ENCODE peak calls at places on chromosomes 6 and 20, in seven cellular contexts. C is cardiac muscle cell; A is GM13977; Q is suprapubic skin; P is H9; Y is CD4-positive, alpha-beta T cell; W is left lung. F is an unnamed sample.

GRCh38 chr6:26162399-26162798 is 75.2 kb downstream of the HFE start:
- DNase-seq in C (no peak), A (no peak), Q (no peak), P (no peak), Y (no peak), W (peak; percentile 31), F (no peak)

GRCh38 chr6:118869350-118869749 is 24.6 kb upstream of the ASF1A start:
- DNase-seq in C (no peak), A (no peak), Q (no peak), P (no peak), Y (no peak), W (no peak), F (no peak)

GRCh38 chr6:151327079-151327478 is 64.3 kb downstream of the ZBTB2 start:
- DNase-seq in C (no peak), A (no peak), Q (no peak), P (no peak), Y (no peak), W (no peak), F (no peak)

GRCh38 chr6:10420546-10421507 is 6.0 kb upstream of the TFAP2A start:
- DNase-seq in C (peak; percentile 63), A (no peak), Q (no peak), P (peak; percentile 80), Y (no peak), W (no peak), F (peak; percentile 17)

GRCh38 chr6:27293436-27294152 is 18.5 kb downstream of the POM121L2 start:
- DNase-seq in C (peak; percentile 25), A (no peak), Q (no peak), P (peak; percentile 60), Y (no peak), W (no peak), F (no peak)

GRCh38 chr6:122393339-122393896 is 6.0 kb upstream of the HSF2 start:
- DNase-seq in C (no peak), A (no peak), Q (no peak), P (no peak), Y (no peak), W (peak; percentile 20), F (no peak)

GRCh38 chr6:128158496-128158895 is 257.6 kb upstream of the THEMIS start:
- DNase-seq in C (no peak), A (no peak), Q (no peak), P (no peak), Y (no peak), W (no peak), F (no peak)

GRCh38 chr6:38493929-38494547 is 145.7 kb downstream of the BTBD9 start:
- DNase-seq in C (peak; percentile 71), A (peak; percentile 19), Q (peak; percentile 90), P (peak; percentile 70), Y (peak; percentile 51), W (no peak), F (peak; percentile 72)

GRCh38 chr6:11592289-11592906 is 54.8 kb downstream of the TMEM170B start:
- DNase-seq in C (no peak), A (no peak), Q (no peak), P (no peak), Y (no peak), W (no peak), F (no peak)

DNA sequence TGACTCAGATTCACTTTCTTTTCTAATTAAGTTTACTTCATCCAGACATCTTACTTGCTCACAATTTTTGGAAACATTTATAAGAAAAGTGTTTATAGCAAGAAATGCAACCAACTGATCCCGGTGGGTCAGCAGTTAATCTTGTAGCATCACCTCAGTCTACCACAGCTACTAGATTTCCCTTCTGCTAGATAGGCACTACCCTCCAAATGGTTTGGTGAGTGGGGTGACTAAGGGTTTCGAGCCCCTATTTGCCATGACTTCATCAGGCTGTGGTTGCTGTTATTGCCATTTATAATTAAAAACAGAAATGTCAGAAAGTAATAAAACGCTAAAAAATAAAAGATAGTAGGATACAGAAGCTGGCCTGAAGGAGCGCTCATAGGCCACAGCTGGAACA is 930.1 kb upstream of the GJE1 start:
- DNase-seq in C (no peak), A (no peak), Q (no peak), P (no peak), Y (no peak), W (no peak), F (no peak)
- TF ChIP-seq CTCF in C (no peak), A (no peak), Q (no peak), P (no peak), Y (no peak), W (no peak), F (no peak)

GRCh38 chr20:577167-577791 is 32.8 kb downstream of the TCF15 start:
- DNase-seq in C (no peak), A (no peak), Q (peak; percentile 26), P (peak; percentile 62), Y (no peak), W (no peak), F (no peak)
- TF ChIP-seq CTCF in C (peak; percentile 46), A (peak; percentile 11), Q (no peak), P (peak; percentile 65), Y (no peak), W (no peak), F (peak; percentile 48)

DNA sequence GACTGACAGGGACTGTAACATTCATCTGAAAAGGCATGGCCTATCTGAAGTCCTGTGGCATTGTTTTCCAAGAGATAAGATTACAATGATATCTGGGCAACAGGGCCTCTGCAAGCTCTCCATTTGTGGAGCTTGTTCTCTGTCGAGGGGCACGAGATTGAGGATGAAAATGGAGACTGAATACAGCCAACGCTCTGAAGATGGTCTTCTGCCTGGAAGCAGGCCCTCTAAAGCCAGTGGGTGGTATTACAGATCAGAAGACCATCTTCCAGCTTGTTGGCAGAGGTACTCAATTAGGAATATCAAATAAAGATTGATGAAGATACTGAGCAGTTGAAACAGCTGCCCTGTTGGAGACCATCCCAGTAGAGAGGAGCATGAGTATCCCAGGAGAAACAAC is 288.2 kb downstream of the CENPW start:
- DNase-seq in C (no peak), A (no peak), Q (no peak), P (no peak), Y (no peak), W (no peak), F (no peak)
- TF ChIP-seq CTCF in C (no peak), A (no peak), Q (no peak), P (peak; percentile 47), Y (no peak), W (no peak), F (no peak)

GRCh38 chr6:24840187-24840586 is 41.5 kb upstream of the ARMH2 start:
- DNase-seq in C (no peak), A (no peak), Q (no peak), P (no peak), Y (no peak), W (no peak), F (no peak)
- TF ChIP-seq CTCF in C (no peak), A (no peak), Q (no peak), P (no peak), Y (no peak), W (no peak), F (no peak)

GRCh38 chr6:149140137-149140909 is 177.2 kb upstream of the TAB2 start:
- DNase-seq in C (no peak), A (peak; percentile 27), Q (no peak), P (no peak), Y (peak; percentile 57), W (peak; percentile 54), F (no peak)

GRCh38 chr6:149139782-149140136 is 177.8 kb upstream of the TAB2 start:
- DNase-seq in C (no peak), A (no peak), Q (no peak), P (no peak), Y (no peak), W (no peak), F (no peak)

GRCh38 chr6:149137594-149137993 is 179.9 kb upstream of the TAB2 start:
- DNase-seq in C (no peak), A (no peak), Q (no peak), P (no peak), Y (no peak), W (no peak), F (no peak)

GRCh38 chr6:149138093-149138492 is 179.4 kb upstream of the TAB2 start:
- DNase-seq in C (no peak), A (no peak), Q (no peak), P (no peak), Y (no peak), W (no peak), F (no peak)

GRCh38 chr6:149138699-149139294 is 178.7 kb upstream of the TAB2 start:
- DNase-seq in C (no peak), A (no peak), Q (no peak), P (no peak), Y (no peak), W (no peak), F (no peak)
- TF ChIP-seq CTCF in C (peak; percentile 2), A (no peak), Q (no peak), P (no peak), Y (no peak), W (no peak), F (no peak)

GRCh38 chr20:2751868-2752630 is 48.4 kb downstream of the CPXM1 start:
- DNase-seq in C (peak; percentile 28), A (peak; percentile 74), Q (peak; percentile 78), P (no peak), Y (peak; percentile 65), W (peak; percentile 83), F (no peak)
- TF ChIP-seq CTCF in C (no peak), A (peak; percentile 45), Q (peak; percentile 11), P (no peak), Y (no peak), W (no peak), F (no peak)

F was measured in progenitor cell of endocrine pancreas.